ENCODE peak calls at places on chromosome 5, in five cellular contexts. K, P, H, L and S are unnamed samples. For H3K9me3, the result is how much of the 10 kb centered on the place peaks cover.

GRCh38 chr5:39760385-39761198 is 335.8 kb upstream of the DAB2 start:
- DNase-seq in P (peak), H (no peak), K (no peak), L (peak), S (peak)

GRCh38 chr5:140275837-140276236 is 27.1 kb downstream of the PFDN1 start:
- DNase-seq in L (no peak), H (no peak), P (no peak), K (no peak), S (no peak)

GRCh38 chr5:160805376-160805775 is 46.6 kb downstream of the ATP10B start:
- DNase-seq in K (no peak), H (no peak), L (no peak), P (no peak), S (no peak)

GRCh38 chr5:8577792-8578191 is 708.8 kb downstream of the MTRR start:
- DNase-seq in L (peak), H (no peak), P (peak), K (no peak), S (no peak)

GRCh38 chr5:16585028-16585667 is 31.6 kb downstream of the RETREG1 start:
- DNase-seq in H (no peak), L (no peak), K (no peak), P (no peak), S (no peak)

GRCh38 chr5:82332064-82332855 is 54.1 kb upstream of the RPS23 start:
- DNase-seq in L (no peak), H (no peak), P (no peak), K (no peak), S (no peak)

GRCh38 chr5:2810644-2811043 is 59.2 kb upstream of the IRX2 start:
- DNase-seq in H (no peak), L (no peak), P (no peak), K (no peak), S (no peak)

GRCh38 chr5:142551242-142552067 is 134.4 kb downstream of the FGF1 start:
- DNase-seq in L (no peak), K (no peak), H (no peak), P (no peak), S (peak)

GRCh38 chr5:139291051-139291450 is 2.5 kb upstream of the MATR3 start:
- DNase-seq in L (no peak), H (no peak), K (no peak), P (no peak), S (no peak)

GRCh38 chr5:105168806-105169205 is 1606.2 kb upstream of the NUDT12 start:
- DNase-seq in H (no peak), K (no peak), L (no peak), P (peak), S (no peak)

GRCh38 chr5:61098251-61098650 is 64.0 kb downstream of the SMIM15 start:
- DNase-seq in H (no peak), P (no peak), K (no peak), L (no peak), S (no peak)

GRCh38 chr5:53543401-53543800 is 17.0 kb upstream of the NDUFS4 start:
- DNase-seq in H (no peak), P (peak), K (no peak), L (peak), S (peak)

GRCh38 chr5:100004969-100005368 is 530.2 kb upstream of the FAM174A start:
- DNase-seq in H (no peak), L (no peak), P (no peak), K (no peak), S (no peak)

DNA sequence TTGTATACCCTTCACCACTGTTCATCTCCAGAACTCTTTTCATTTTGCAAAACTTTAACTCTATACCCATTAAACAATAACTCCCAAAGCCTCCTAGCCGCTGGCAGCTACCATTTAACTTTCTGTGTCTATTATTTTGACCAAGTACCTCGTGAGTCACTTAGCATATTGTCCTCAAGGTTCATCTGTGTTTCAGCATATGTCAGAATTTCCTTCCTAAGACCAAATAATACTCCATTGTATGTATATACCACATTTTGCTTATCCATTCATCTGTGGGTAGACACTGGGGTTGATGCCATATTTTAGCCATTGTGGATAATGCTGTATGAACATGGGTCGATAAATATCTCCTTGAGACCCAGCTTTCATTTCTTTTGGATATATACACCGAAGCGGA is 17.4 kb downstream of the ERBIN start:
- DNase-seq in P (no peak), K (no peak), H (no peak), L (no peak), S (no peak)
- H3K9me3 ChIP-seq in P (under half), K (under half), H (under half), L (under half), S (under half)

GRCh38 chr5:76819851-76820280 is 1.0 kb downstream of the F2RL1 start:
- DNase-seq in H (peak), P (peak), K (no peak), L (no peak), S (no peak)
- H3K4me3 ChIP-seq in H (peak), P (peak), K (peak), L (no peak), S (no peak)

GRCh38 chr5:172773481-172774469 is 2.8 kb upstream of the DUSP1 start:
- DNase-seq in K (no peak), H (no peak), P (peak), L (peak), S (no peak)
- H3K27ac ChIP-seq in K (peak), H (peak), P (peak), L (no peak), S (peak)

GRCh38 chr5:166267907-166268306 is 2023.5 kb upstream of the WWC1 start:
- DNase-seq in L (no peak), H (no peak), K (no peak), P (no peak), S (no peak)
- H3K9me3 ChIP-seq in L (under half), H (under half), K (under half), P (under half), S (under half)

GRCh38 chr5:115838885-115839518 is 2.4 kb downstream of the ATG12 start:
- DNase-seq in L (peak), K (peak), H (no peak), P (peak), S (peak)
- H3K4me3 ChIP-seq in L (no peak), K (peak), H (no peak), P (peak), S (no peak)

GRCh38 chr5:94908889-94909480 is 290.5 kb downstream of the SLF1 start:
- DNase-seq in K (no peak), L (peak), H (no peak), P (peak), S (peak)
- H3K27ac ChIP-seq in K (no peak), L (no peak), H (no peak), P (no peak), S (no peak)

GRCh38 chr5:110735545-110735944 is 3.3 kb upstream of the SLC25A46 start:
- DNase-seq in P (no peak), L (no peak), H (no peak), K (no peak), S (no peak)
- H3K9me3 ChIP-seq in P (under half), L (under half), H (under half), K (under half), S (under half)

DNA sequence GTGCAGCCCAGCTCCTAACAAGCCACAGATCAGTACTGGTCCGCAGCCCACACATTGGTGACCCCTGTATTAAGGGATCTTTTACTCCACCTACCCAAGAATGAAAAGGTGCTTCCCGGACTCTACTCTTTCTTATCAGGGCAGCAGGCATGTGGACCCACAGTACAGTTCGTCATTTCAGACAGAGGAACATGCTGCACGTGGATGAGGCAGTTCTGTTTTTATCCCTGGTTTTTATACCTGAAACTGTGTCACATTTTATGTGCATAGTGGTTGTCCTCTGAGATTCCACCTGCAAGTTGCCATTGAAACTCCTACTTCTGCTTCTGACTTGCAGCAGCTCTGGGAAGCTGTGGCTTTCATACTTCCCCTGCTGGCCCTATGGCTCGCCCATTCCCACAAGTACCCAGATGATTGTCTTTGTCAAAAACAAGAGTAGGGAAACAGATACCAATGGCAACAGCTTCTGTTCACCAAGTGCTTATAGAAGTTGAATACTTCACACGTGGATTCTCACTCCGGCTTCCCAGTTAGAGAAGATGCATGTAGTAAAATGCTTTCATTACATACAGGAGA is 208.0 kb downstream of the TRIO start:
- DNase-seq in L (no peak), H (no peak), P (no peak), K (no peak), S (no peak)
- H3K4me3 ChIP-seq in L (no peak), H (no peak), P (no peak), K (no peak), S (no peak)

GRCh38 chr5:154770111-154770510 is 14.9 kb downstream of the LARP1 start:
- DNase-seq in L (no peak), P (no peak), K (no peak), H (no peak), S (no peak)
- H3K27ac ChIP-seq in L (no peak), P (no peak), K (no peak), H (no peak), S (no peak)

GRCh38 chr5:73701566-73701965 is 75.6 kb downstream of the ARHGEF28 start:
- DNase-seq in H (no peak), L (no peak), K (no peak), P (no peak), S (no peak)
- H3K9me3 ChIP-seq in H (under half), L (under half), K (under half), P (under half), S (under half)